ENCODE peak calls at places on chromosomes 2 and 18, in seven cellular contexts. W is NCI-H1417; S is NCI-H1105 treated with DMSO at 0.1 percent for 48 hours; I is MM.1S; J is stimulated activated CD4-positive, alpha-beta T cell treated with anti-CD3 and anti-CD28 coated beads, Interleukin-4, amount 100 ng/mL, for 48 hours; D is activated T-cell treated with anti-CD3 and anti-CD28 coated beads, Interleukin-2, amount 50 U/mL, for 72 hours; M is nephron progenitor cell. O is an unnamed sample.

GRCh38 chr2:55837073-55837472 is 86.5 kb downstream of the EFEMP1 start:
- DNase-seq in J (no peak), I (no peak), S (no peak), W (no peak), M (no peak), D (no peak), O (no peak)

GRCh38 chr2:11866358-11867335 is 120.2 kb downstream of the LPIN1 start:
- DNase-seq in I (no peak), M (no peak), S (no peak), J (no peak), D (peak; percentile 9), W (no peak), O (no peak)

GRCh38 chr18:78017869-78018268 is 768.2 kb downstream of the GALR1 start:
- DNase-seq in S (no peak), D (no peak), J (no peak), W (no peak), M (no peak), I (no peak), O (no peak)

GRCh38 chr2:61210332-61210981 is 48.5 kb downstream of the C2orf74 start:
- DNase-seq in D (no peak), J (no peak), M (no peak), W (no peak), I (no peak), S (no peak), O (no peak)

GRCh38 chr2:97011977-97012569 is 25.7 kb upstream of the FAM178B start:
- DNase-seq in D (peak; percentile 24), W (peak; percentile 38), I (peak; percentile 77), J (no peak), M (no peak), S (peak; percentile 54), O (no peak)

GRCh38 chr2:25588576-25588975 is 84.8 kb downstream of the DTNB start:
- DNase-seq in J (no peak), M (no peak), I (no peak), D (no peak), W (no peak), S (no peak), O (no peak)

GRCh38 chr2:182404102-182404501 is 22.7 kb downstream of the PDE1A start:
- DNase-seq in S (no peak), I (no peak), D (no peak), W (no peak), J (no peak), M (no peak), O (no peak)

GRCh38 chr2:147483293-147483669 is 361.5 kb upstream of the ACVR2A start:
- DNase-seq in S (no peak), J (no peak), D (no peak), M (no peak), W (no peak), I (no peak), O (no peak)

GRCh38 chr18:39969813-39970494 is 1985.1 kb upstream of the PIK3C3 start:
- DNase-seq in S (no peak), D (no peak), W (no peak), J (no peak), M (no peak), I (no peak), O (no peak)

GRCh38 chr18:1965541-1965940 is 605.8 kb downstream of the METTL4 start:
- DNase-seq in J (no peak), W (no peak), D (no peak), S (no peak), I (no peak), M (no peak), O (no peak)

GRCh38 chr2:101153811-101154210 is 2.6 kb upstream of the TBC1D8 start:
- DNase-seq in S (no peak), W (no peak), I (no peak), D (no peak), J (no peak), M (no peak), O (no peak)

GRCh38 chr2:168470880-168471475 is 14.9 kb downstream of the CERS6 start:
- DNase-seq in W (no peak), S (no peak), M (no peak), I (no peak), J (no peak), D (no peak), O (no peak)

GRCh38 chr2:25819597-25820039 is 58.7 kb downstream of the ASXL2 start:
- DNase-seq in I (no peak), J (no peak), W (no peak), S (no peak), D (no peak), M (no peak), O (no peak)

GRCh38 chr18:45050712-45051639 is 370.3 kb downstream of the SETBP1 start:
- DNase-seq in J (no peak), W (no peak), S (no peak), M (no peak), I (no peak), D (no peak), O (no peak)

GRCh38 chr2:162075689-162076132 is 1.7 kb upstream of the DPP4 start:
- DNase-seq in D (no peak), J (no peak), M (no peak), W (no peak), I (no peak), S (no peak), O (no peak)

GRCh38 chr2:69386789-69387734 is at the start of gene GFPT1:
- DNase-seq in J (peak; percentile 92), S (peak; percentile 86), M (peak; percentile 97), W (peak; percentile 99), D (peak; percentile 98), I (peak; percentile 93), O (peak; percentile 92)

GRCh38 chr2:237025090-237025865 is 60.4 kb upstream of the COPS8 start:
- DNase-seq in J (no peak), M (no peak), I (no peak), S (no peak), W (no peak), D (no peak), O (no peak)

GRCh38 chr18:41532344-41533086 is 422.5 kb upstream of the PIK3C3 start:
- DNase-seq in J (no peak), M (no peak), S (no peak), D (no peak), I (no peak), W (no peak), O (no peak)

GRCh38 chr2:877747-878146 is 72.9 kb upstream of the SNTG2 start:
- DNase-seq in D (no peak), I (no peak), J (no peak), S (no peak), M (no peak), W (no peak), O (no peak)

GRCh38 chr2:242010567-242011513 is 141.3 kb downstream of the RTP5 start:
- DNase-seq in J (no peak), M (no peak), W (no peak), I (no peak), D (peak; percentile 46), S (no peak), O (no peak)

GRCh38 chr2:105784577-105784976 is 39.9 kb downstream of the NCK2 start:
- DNase-seq in M (no peak), I (no peak), W (no peak), S (no peak), D (no peak), J (no peak), O (no peak)

GRCh38 chr2:85503168-85503610 is 35.8 kb upstream of the MAT2A start:
- DNase-seq in I (no peak), M (no peak), W (no peak), D (no peak), J (no peak), S (no peak), O (no peak)

GRCh38 chr2:65186872-65187851 is 40.5 kb upstream of the ACTR2 start:
- DNase-seq in I (peak; percentile 75), W (peak; percentile 18), M (peak; percentile 78), J (peak; percentile 48), S (peak; percentile 40), D (peak; percentile 57), O (peak; percentile 52)

O was measured in activated T-helper 2 cell treated with anti-CD3 and anti-CD28 coated beads, Interferon-gamma antibody, Interleukin-2, Interleukin-4, amounts not matched to agents 10 μg/mL and 5 μg/mL and 100 μg/mL, durations not matched to agents 14 hours and 24 hours and 36 hours.